ENCODE peak calls at places on chromosome 2, in nine cellular contexts. One of them, this sample, is unnamed.
A peak's percentile ranks its signal among the peaks of the same experiment; 100 is the strongest.

GRCh38 chr2:64942693-64943092 is 46.5 kb upstream of the SLC1A4 start:
- DNase-seq in activated CD8-positive, alpha-beta memory T cell treated with anti-CD3 and anti-CD28 coated beads for 24 hours: no peak
- DNase-seq in endothelial cell: no peak
- DNase-seq in stimulated activated CD4-positive, alpha-beta T cell treated with anti-CD3 and anti-CD28 coated beads, Interleukin-15, amount 100 ng/mL, for 1 hour: no peak
- DNase-seq in hypothalamus: no peak
- DNase-seq in DND-41: no peak
- DNase-seq in left ventricle myocardium superior: no peak
- DNase-seq in epithelial cell of prostate: no peak
- DNase-seq in activated CD4-positive, alpha-beta T cell treated with anti-CD3 and anti-CD28 coated beads, Interleukin-2, amount 50 U/mL, for 24 hours: no peak
- DNase-seq in this sample: no peak

GRCh38 chr2:160301420-160301819 is 101.3 kb upstream of the ITGB6 start:
- DNase-seq in activated CD8-positive, alpha-beta memory T cell treated with anti-CD3 and anti-CD28 coated beads for 24 hours: no peak
- DNase-seq in endothelial cell: no peak
- DNase-seq in stimulated activated CD4-positive, alpha-beta T cell treated with anti-CD3 and anti-CD28 coated beads, Interleukin-15, amount 100 ng/mL, for 1 hour: no peak
- DNase-seq in hypothalamus: no peak
- DNase-seq in DND-41: no peak
- DNase-seq in left ventricle myocardium superior: no peak
- DNase-seq in epithelial cell of prostate: no peak
- DNase-seq in activated CD4-positive, alpha-beta T cell treated with anti-CD3 and anti-CD28 coated beads, Interleukin-2, amount 50 U/mL, for 24 hours: no peak
- DNase-seq in this sample: no peak

GRCh38 chr2:172408143-172408766 is 19.1 kb upstream of the ITGA6 start:
- DNase-seq in activated CD8-positive, alpha-beta memory T cell treated with anti-CD3 and anti-CD28 coated beads for 24 hours: no peak
- DNase-seq in endothelial cell: no peak
- DNase-seq in stimulated activated CD4-positive, alpha-beta T cell treated with anti-CD3 and anti-CD28 coated beads, Interleukin-15, amount 100 ng/mL, for 1 hour: no peak
- DNase-seq in hypothalamus: no peak
- DNase-seq in DND-41: no peak
- DNase-seq in left ventricle myocardium superior: no peak
- DNase-seq in epithelial cell of prostate: peak; percentile 97
- DNase-seq in activated CD4-positive, alpha-beta T cell treated with anti-CD3 and anti-CD28 coated beads, Interleukin-2, amount 50 U/mL, for 24 hours: no peak
- DNase-seq in this sample: no peak

GRCh38 chr2:142037051-142037450 is 93.8 kb downstream of the LRP1B start:
- DNase-seq in activated CD8-positive, alpha-beta memory T cell treated with anti-CD3 and anti-CD28 coated beads for 24 hours: no peak
- DNase-seq in endothelial cell: no peak
- DNase-seq in stimulated activated CD4-positive, alpha-beta T cell treated with anti-CD3 and anti-CD28 coated beads, Interleukin-15, amount 100 ng/mL, for 1 hour: no peak
- DNase-seq in hypothalamus: no peak
- DNase-seq in DND-41: no peak
- DNase-seq in left ventricle myocardium superior: no peak
- DNase-seq in epithelial cell of prostate: no peak
- DNase-seq in activated CD4-positive, alpha-beta T cell treated with anti-CD3 and anti-CD28 coated beads, Interleukin-2, amount 50 U/mL, for 24 hours: no peak
- DNase-seq in this sample: no peak

GRCh38 chr2:7567646-7568045 is 650.4 kb downstream of the RNF144A start:
- DNase-seq in activated CD8-positive, alpha-beta memory T cell treated with anti-CD3 and anti-CD28 coated beads for 24 hours: peak; percentile 83
- DNase-seq in endothelial cell: no peak
- DNase-seq in stimulated activated CD4-positive, alpha-beta T cell treated with anti-CD3 and anti-CD28 coated beads, Interleukin-15, amount 100 ng/mL, for 1 hour: peak; percentile 16
- DNase-seq in hypothalamus: no peak
- DNase-seq in DND-41: peak; percentile 69
- DNase-seq in left ventricle myocardium superior: no peak
- DNase-seq in epithelial cell of prostate: no peak
- DNase-seq in activated CD4-positive, alpha-beta T cell treated with anti-CD3 and anti-CD28 coated beads, Interleukin-2, amount 50 U/mL, for 24 hours: no peak
- DNase-seq in this sample: no peak

GRCh38 chr2:55518846-55519167 is 711 bp upstream of the CFAP36 start:
- DNase-seq in activated CD8-positive, alpha-beta memory T cell treated with anti-CD3 and anti-CD28 coated beads for 24 hours: no peak
- DNase-seq in endothelial cell: no peak
- DNase-seq in stimulated activated CD4-positive, alpha-beta T cell treated with anti-CD3 and anti-CD28 coated beads, Interleukin-15, amount 100 ng/mL, for 1 hour: no peak
- DNase-seq in hypothalamus: no peak
- DNase-seq in DND-41: no peak
- DNase-seq in left ventricle myocardium superior: peak; percentile 32
- DNase-seq in epithelial cell of prostate: no peak
- DNase-seq in activated CD4-positive, alpha-beta T cell treated with anti-CD3 and anti-CD28 coated beads, Interleukin-2, amount 50 U/mL, for 24 hours: no peak
- DNase-seq in this sample: no peak

GRCh38 chr2:46232860-46233259 is 64.3 kb upstream of the EPAS1 start:
- DNase-seq in activated CD8-positive, alpha-beta memory T cell treated with anti-CD3 and anti-CD28 coated beads for 24 hours: no peak
- DNase-seq in endothelial cell: no peak
- DNase-seq in stimulated activated CD4-positive, alpha-beta T cell treated with anti-CD3 and anti-CD28 coated beads, Interleukin-15, amount 100 ng/mL, for 1 hour: no peak
- DNase-seq in hypothalamus: no peak
- DNase-seq in DND-41: no peak
- DNase-seq in left ventricle myocardium superior: no peak
- DNase-seq in epithelial cell of prostate: no peak
- DNase-seq in activated CD4-positive, alpha-beta T cell treated with anti-CD3 and anti-CD28 coated beads, Interleukin-2, amount 50 U/mL, for 24 hours: no peak
- DNase-seq in this sample: no peak

GRCh38 chr2:71223767-71224333 is 3.1 kb downstream of the PAIP2B start:
- DNase-seq in activated CD8-positive, alpha-beta memory T cell treated with anti-CD3 and anti-CD28 coated beads for 24 hours: no peak
- DNase-seq in endothelial cell: peak; percentile 56
- DNase-seq in stimulated activated CD4-positive, alpha-beta T cell treated with anti-CD3 and anti-CD28 coated beads, Interleukin-15, amount 100 ng/mL, for 1 hour: no peak
- DNase-seq in hypothalamus: peak; percentile 20
- DNase-seq in DND-41: no peak
- DNase-seq in left ventricle myocardium superior: peak; percentile 77
- DNase-seq in epithelial cell of prostate: no peak
- DNase-seq in activated CD4-positive, alpha-beta T cell treated with anti-CD3 and anti-CD28 coated beads, Interleukin-2, amount 50 U/mL, for 24 hours: no peak
- DNase-seq in this sample: no peak

GRCh38 chr2:55163258-55163657 is 68.8 kb downstream of the CLHC1 start:
- DNase-seq in activated CD8-positive, alpha-beta memory T cell treated with anti-CD3 and anti-CD28 coated beads for 24 hours: no peak
- DNase-seq in endothelial cell: no peak
- DNase-seq in stimulated activated CD4-positive, alpha-beta T cell treated with anti-CD3 and anti-CD28 coated beads, Interleukin-15, amount 100 ng/mL, for 1 hour: no peak
- DNase-seq in hypothalamus: no peak
- DNase-seq in DND-41: no peak
- DNase-seq in left ventricle myocardium superior: no peak
- DNase-seq in epithelial cell of prostate: no peak
- DNase-seq in activated CD4-positive, alpha-beta T cell treated with anti-CD3 and anti-CD28 coated beads, Interleukin-2, amount 50 U/mL, for 24 hours: no peak
- DNase-seq in this sample: no peak

GRCh38 chr2:239278941-239279365 is 121.9 kb downstream of the HDAC4 start:
- DNase-seq in activated CD8-positive, alpha-beta memory T cell treated with anti-CD3 and anti-CD28 coated beads for 24 hours: no peak
- DNase-seq in endothelial cell: no peak
- DNase-seq in stimulated activated CD4-positive, alpha-beta T cell treated with anti-CD3 and anti-CD28 coated beads, Interleukin-15, amount 100 ng/mL, for 1 hour: no peak
- DNase-seq in hypothalamus: no peak
- DNase-seq in DND-41: no peak
- DNase-seq in left ventricle myocardium superior: no peak
- DNase-seq in epithelial cell of prostate: no peak
- DNase-seq in activated CD4-positive, alpha-beta T cell treated with anti-CD3 and anti-CD28 coated beads, Interleukin-2, amount 50 U/mL, for 24 hours: no peak
- DNase-seq in this sample: no peak

GRCh38 chr2:96537066-96537733 is 648 bp downstream of the ARID5A start:
- DNase-seq in activated CD8-positive, alpha-beta memory T cell treated with anti-CD3 and anti-CD28 coated beads for 24 hours: peak; percentile 91
- DNase-seq in endothelial cell: peak; percentile 71
- DNase-seq in stimulated activated CD4-positive, alpha-beta T cell treated with anti-CD3 and anti-CD28 coated beads, Interleukin-15, amount 100 ng/mL, for 1 hour: peak; percentile 68
- DNase-seq in hypothalamus: no peak
- DNase-seq in DND-41: peak; percentile 92
- DNase-seq in left ventricle myocardium superior: peak; percentile 85
- DNase-seq in epithelial cell of prostate: no peak
- DNase-seq in activated CD4-positive, alpha-beta T cell treated with anti-CD3 and anti-CD28 coated beads, Interleukin-2, amount 50 U/mL, for 24 hours: peak; percentile 56
- DNase-seq in this sample: no peak

GRCh38 chr2:170155022-170155722 is 22.8 kb upstream of the MYO3B start:
- DNase-seq in activated CD8-positive, alpha-beta memory T cell treated with anti-CD3 and anti-CD28 coated beads for 24 hours: no peak
- DNase-seq in endothelial cell: peak; percentile 12
- DNase-seq in stimulated activated CD4-positive, alpha-beta T cell treated with anti-CD3 and anti-CD28 coated beads, Interleukin-15, amount 100 ng/mL, for 1 hour: no peak
- DNase-seq in hypothalamus: no peak
- DNase-seq in DND-41: no peak
- DNase-seq in left ventricle myocardium superior: no peak
- DNase-seq in epithelial cell of prostate: no peak
- DNase-seq in activated CD4-positive, alpha-beta T cell treated with anti-CD3 and anti-CD28 coated beads, Interleukin-2, amount 50 U/mL, for 24 hours: no peak
- DNase-seq in this sample: no peak

GRCh38 chr2:26011990-26012856 is 21.7 kb upstream of the RAB10 start:
- DNase-seq in activated CD8-positive, alpha-beta memory T cell treated with anti-CD3 and anti-CD28 coated beads for 24 hours: no peak
- DNase-seq in endothelial cell: no peak
- DNase-seq in stimulated activated CD4-positive, alpha-beta T cell treated with anti-CD3 and anti-CD28 coated beads, Interleukin-15, amount 100 ng/mL, for 1 hour: no peak
- DNase-seq in hypothalamus: peak; percentile 24
- DNase-seq in DND-41: no peak
- DNase-seq in left ventricle myocardium superior: peak; percentile 49
- DNase-seq in epithelial cell of prostate: peak; percentile 80
- DNase-seq in activated CD4-positive, alpha-beta T cell treated with anti-CD3 and anti-CD28 coated beads, Interleukin-2, amount 50 U/mL, for 24 hours: no peak
- DNase-seq in this sample: no peak

GRCh38 chr2:184554736-184555135 is 43.6 kb upstream of the ZNF804A start:
- DNase-seq in activated CD8-positive, alpha-beta memory T cell treated with anti-CD3 and anti-CD28 coated beads for 24 hours: no peak
- DNase-seq in endothelial cell: no peak
- DNase-seq in stimulated activated CD4-positive, alpha-beta T cell treated with anti-CD3 and anti-CD28 coated beads, Interleukin-15, amount 100 ng/mL, for 1 hour: no peak
- DNase-seq in hypothalamus: no peak
- DNase-seq in DND-41: no peak
- DNase-seq in left ventricle myocardium superior: no peak
- DNase-seq in epithelial cell of prostate: peak; percentile 86
- DNase-seq in activated CD4-positive, alpha-beta T cell treated with anti-CD3 and anti-CD28 coated beads, Interleukin-2, amount 50 U/mL, for 24 hours: no peak
- DNase-seq in this sample: no peak

GRCh38 chr2:55425449-55425848 is 5.8 kb upstream of the CCDC88A start:
- DNase-seq in activated CD8-positive, alpha-beta memory T cell treated with anti-CD3 and anti-CD28 coated beads for 24 hours: no peak
- DNase-seq in endothelial cell: no peak
- DNase-seq in stimulated activated CD4-positive, alpha-beta T cell treated with anti-CD3 and anti-CD28 coated beads, Interleukin-15, amount 100 ng/mL, for 1 hour: no peak
- DNase-seq in hypothalamus: no peak
- DNase-seq in DND-41: no peak
- DNase-seq in left ventricle myocardium superior: no peak
- DNase-seq in epithelial cell of prostate: peak; percentile 69
- DNase-seq in activated CD4-positive, alpha-beta T cell treated with anti-CD3 and anti-CD28 coated beads, Interleukin-2, amount 50 U/mL, for 24 hours: no peak
- DNase-seq in this sample: no peak

This sample was measured in GOT3.